ENCODE peak calls at places on chromosomes 6 and 20, in nine cellular contexts. X is right lobe of liver, N is astrocyte, T is nephron progenitor cell, J is AG10803, Y is RWPE1, R is cardiac muscle cell, F is fibroblast of lung, H is lower leg skin. D is an unnamed sample.

GRCh38 chr20:47825011-47825762 is 39.9 kb upstream of the SULF2 start:
- DNase-seq in X (no peak), N (no peak), T (no peak), J (no peak), Y (no peak), R (no peak), F (no peak), H (no peak), D (no peak)

GRCh38 chr20:45419188-45420091 is 3.5 kb downstream of the PIGT start:
- DNase-seq in X (peak; percentile 45), N (peak; percentile 97), T (no peak), J (peak; percentile 98), Y (peak; percentile 88), R (peak; percentile 94), F (peak; percentile 89), H (peak; percentile 92), D (no peak)

GRCh38 chr20:24157213-24157612 is 168.6 kb upstream of the GGTLC1 start:
- DNase-seq in X (no peak), N (no peak), T (no peak), J (no peak), Y (no peak), R (no peak), F (no peak), H (no peak), D (no peak)

GRCh38 chr6:154758125-154758524 is 24.9 kb downstream of the SCAF8 start:
- DNase-seq in X (no peak), N (no peak), T (no peak), J (no peak), Y (peak; percentile 31), R (no peak), F (no peak), H (peak; percentile 57), D (no peak)

GRCh38 chr6:139330271-139330670 is 38.5 kb upstream of the TXLNB start:
- DNase-seq in X (no peak), N (no peak), T (no peak), J (peak; percentile 51), Y (no peak), R (no peak), F (no peak), H (no peak), D (no peak)

GRCh38 chr6:40583694-40584093 is 3.5 kb downstream of the LRFN2 start:
- DNase-seq in X (no peak), N (no peak), T (no peak), J (no peak), Y (no peak), R (no peak), F (no peak), H (no peak), D (no peak)

GRCh38 chr20:63061701-63062100 is 54.9 kb upstream of the BHLHE23 start:
- DNase-seq in X (peak; percentile 4), N (no peak), T (no peak), J (no peak), Y (no peak), R (no peak), F (no peak), H (peak; percentile 21), D (peak; percentile 19)

GRCh38 chr6:146700078-146700686 is 101.4 kb downstream of the ADGB start:
- DNase-seq in X (peak; percentile 44), N (peak; percentile 65), T (peak; percentile 29), J (peak; percentile 82), Y (peak; percentile 53), R (peak; percentile 91), F (peak; percentile 89), H (peak; percentile 90), D (no peak)

GRCh38 chr20:51432251-51432784 is 110.2 kb downstream of the NFATC2 start:
- DNase-seq in X (no peak), N (no peak), T (no peak), J (no peak), Y (no peak), R (no peak), F (no peak), H (no peak), D (no peak)

GRCh38 chr6:33172307-33173227 is 19.7 kb downstream of the COL11A2 start:
- DNase-seq in X (no peak), N (peak; percentile 14), T (peak; percentile 34), J (peak; percentile 41), Y (peak; percentile 73), R (peak; percentile 43), F (peak; percentile 33), H (no peak), D (peak; percentile 61)

GRCh38 chr6:169841907-169842606 is 90.6 kb downstream of the ERMARD start:
- DNase-seq in X (no peak), N (no peak), T (no peak), J (no peak), Y (no peak), R (no peak), F (no peak), H (no peak), D (peak; percentile 34)

GRCh38 chr20:48818481-48818987 is 9.3 kb downstream of the PREX1 start:
- DNase-seq in X (no peak), N (no peak), T (no peak), J (no peak), Y (no peak), R (no peak), F (no peak), H (no peak), D (no peak)

GRCh38 chr6:6969761-6970223 is 138.0 kb upstream of the RREB1 start:
- DNase-seq in X (no peak), N (no peak), T (no peak), J (no peak), Y (peak; percentile 87), R (no peak), F (no peak), H (peak; percentile 86), D (peak; percentile 71)

GRCh38 chr6:43127180-43127579 is 43.9 kb upstream of the SRF start:
- DNase-seq in X (peak; percentile 44), N (no peak), T (no peak), J (no peak), Y (no peak), R (no peak), F (no peak), H (no peak), D (no peak)

DNA sequence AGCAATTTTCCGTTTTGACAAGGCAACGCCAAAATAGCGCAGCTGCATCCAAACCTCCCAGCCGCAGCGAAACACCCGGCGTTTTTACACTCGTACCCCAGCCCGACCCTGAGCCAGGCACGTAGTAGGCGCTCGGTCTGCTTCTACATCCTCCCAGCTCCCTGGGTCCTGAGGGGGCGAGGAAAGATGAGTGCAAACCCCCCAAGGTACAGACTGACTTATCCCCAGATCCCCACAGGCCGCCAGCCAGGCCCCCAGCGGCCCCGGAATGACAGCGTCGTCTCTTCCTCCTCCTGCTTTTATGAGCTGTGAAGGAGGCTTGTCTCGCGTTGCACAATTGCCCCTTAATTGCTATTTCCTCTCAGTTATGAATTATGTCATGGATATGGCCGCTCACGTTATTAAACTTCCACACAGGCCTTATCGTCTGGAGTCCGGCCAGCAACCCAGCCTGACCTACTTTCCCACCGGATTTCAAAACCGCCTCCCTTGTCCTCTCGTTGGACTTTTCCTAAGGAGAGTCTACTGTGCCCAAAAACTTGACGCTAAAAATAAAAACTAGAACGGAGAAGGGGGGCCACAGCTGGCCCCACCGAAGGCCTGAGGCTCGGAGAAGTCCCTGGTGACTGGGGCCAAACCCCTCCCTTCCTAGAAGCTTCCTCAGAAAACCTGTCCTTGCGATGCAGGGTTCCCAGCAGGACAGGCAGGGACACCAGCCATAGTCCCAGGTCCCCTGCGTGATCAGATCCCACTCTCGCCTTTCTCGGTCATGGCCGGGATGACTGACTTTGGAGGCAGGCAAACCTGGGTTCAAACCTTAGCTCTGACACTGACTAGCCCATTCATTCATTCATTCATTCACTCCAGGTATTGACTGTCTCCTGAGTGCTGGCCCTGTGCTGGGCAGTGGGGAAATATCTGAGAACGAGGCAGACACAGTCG is 130.9 kb upstream of the PTPN1 start:
- DNase-seq in X (peak; percentile 86), N (peak; percentile 45), T (no peak), J (peak; percentile 95), Y (no peak), R (peak; percentile 98), F (peak; percentile 97), H (peak; percentile 98), D (peak; percentile 93)
- TF ChIP-seq CTCF in X (no peak), N (no peak), T (no peak), J (no peak), Y (no peak), R (no peak), F (no peak), H (no peak), D (no peak)

GRCh38 chr20:44196278-44196677 is 9.3 kb upstream of the JPH2 start:
- DNase-seq in X (no peak), N (no peak), T (no peak), J (no peak), Y (peak; percentile 50), R (no peak), F (no peak), H (no peak), D (no peak)
- TF ChIP-seq CTCF in X (no peak), N (no peak), T (no peak), J (peak; percentile 37), Y (peak; percentile 24), R (peak; percentile 19), F (no peak), H (no peak), D (no peak)

GRCh38 chr20:16539280-16539679 is 34.0 kb downstream of the KIF16B start:
- DNase-seq in X (no peak), N (no peak), T (no peak), J (no peak), Y (no peak), R (peak; percentile 30), F (peak; percentile 19), H (no peak), D (no peak)

GRCh38 chr20:16541226-16541625 is 32.0 kb downstream of the KIF16B start:
- DNase-seq in X (peak; percentile 79), N (no peak), T (no peak), J (no peak), Y (no peak), R (no peak), F (no peak), H (no peak), D (no peak)

GRCh38 chr20:16544949-16545348 is 28.3 kb downstream of the KIF16B start:
- DNase-seq in X (no peak), N (no peak), T (no peak), J (no peak), Y (no peak), R (no peak), F (no peak), H (no peak), D (no peak)

GRCh38 chr20:16542477-16542876 is 30.8 kb downstream of the KIF16B start:
- DNase-seq in X (no peak), N (no peak), T (no peak), J (no peak), Y (no peak), R (no peak), F (no peak), H (no peak), D (no peak)

GRCh38 chr20:16541878-16542277 is 31.4 kb downstream of the KIF16B start:
- DNase-seq in X (no peak), N (no peak), T (no peak), J (no peak), Y (no peak), R (no peak), F (no peak), H (no peak), D (no peak)
- TF ChIP-seq CTCF in X (no peak), N (no peak), T (no peak), J (no peak), Y (no peak), R (no peak), F (no peak), H (no peak), D (no peak)

DNA sequence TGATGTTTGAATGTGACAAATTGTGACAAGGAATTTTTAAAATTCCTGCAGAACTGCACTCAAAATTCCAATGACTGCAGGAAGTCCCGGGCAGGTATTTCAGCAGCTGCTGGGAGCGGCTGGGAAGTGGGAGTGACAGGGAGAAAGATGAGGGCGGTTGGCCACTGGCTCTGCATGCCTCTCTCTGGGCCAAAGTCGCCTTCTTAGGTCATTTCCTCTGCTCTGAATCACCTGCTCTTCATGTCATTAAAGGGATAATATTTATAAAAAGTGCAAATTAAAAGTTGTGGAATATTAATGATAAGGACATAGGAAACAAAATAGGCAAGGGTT is 43.9 kb downstream of the RAMACL start:
- DNase-seq in X (no peak), N (peak; percentile 53), T (no peak), J (no peak), Y (no peak), R (no peak), F (no peak), H (peak; percentile 61), D (no peak)
- TF ChIP-seq CTCF in X (no peak), N (no peak), T (no peak), J (no peak), Y (no peak), R (no peak), F (no peak), H (no peak), D (no peak)

D was measured in upper lobe of right lung.